ENCODE peak calls at places on chromosomes 3 and 15, in seven cellular contexts. C is adrenal gland, P is DND-41, Y is heart left ventricle, O is heart right ventricle, V is uterus, L is cardiac fibroblast. D is an unnamed sample.

GRCh38 chr3:48435774-48436476 is 4.0 kb downstream of the CCDC51 start:
- DNase-seq in V (peak; percentile 89), P (peak; percentile 88), O (peak; percentile 88), Y (peak; percentile 88), C (peak; percentile 89), L (peak; percentile 87), D (peak; percentile 88)

GRCh38 chr3:30617653-30618052 is 11.3 kb downstream of the TGFBR2 start:
- DNase-seq in C (no peak), Y (no peak), V (no peak), O (no peak), L (no peak), P (no peak), D (no peak)

GRCh38 chr15:78990278-78990677 is 45.4 kb upstream of the CTSH start:
- DNase-seq in Y (no peak), C (no peak), V (no peak), O (no peak), L (no peak), P (no peak), D (no peak)

GRCh38 chr15:88897456-88898194 is 2.3 kb upstream of the HAPLN3 start:
- DNase-seq in O (peak; percentile 91), L (peak; percentile 80), V (peak; percentile 90), Y (peak; percentile 89), P (peak; percentile 89), C (peak; percentile 81), D (no peak)

GRCh38 chr3:125123906-125124305 is 68.1 kb upstream of the HEG1 start:
- DNase-seq in V (no peak), C (no peak), P (no peak), Y (no peak), O (no peak), L (peak; percentile 55), D (no peak)

GRCh38 chr15:32691316-32692032 is 26.3 kb upstream of the GREM1 start:
- DNase-seq in Y (no peak), C (no peak), O (no peak), P (no peak), L (no peak), V (no peak), D (no peak)

GRCh38 chr3:58349792-58350626 is 17.3 kb downstream of the PXK start:
- DNase-seq in C (no peak), P (peak; percentile 81), V (no peak), Y (no peak), L (no peak), O (no peak), D (peak; percentile 65)

GRCh38 chr15:42461261-42461660 is 29.7 kb downstream of the ZNF106 start:
- DNase-seq in C (no peak), Y (no peak), V (no peak), P (no peak), O (no peak), L (no peak), D (no peak)

GRCh38 chr3:105367063-105367405 is 325 bp downstream of the ALCAM start:
- DNase-seq in P (peak; percentile 19), C (peak; percentile 29), O (no peak), Y (peak; percentile 48), V (no peak), L (no peak), D (peak; percentile 37)
- TF ChIP-seq CTCF in P (no peak), C (no peak), O (no peak), Y (no peak), V (no peak), L (no peak), D (no peak)

GRCh38 chr3:104604326-104605010 is 762.2 kb upstream of the ALCAM start:
- DNase-seq in V (no peak), L (peak; percentile 62), Y (no peak), P (no peak), C (no peak), O (no peak), D (no peak)
- TF ChIP-seq CTCF in V (no peak), L (peak; percentile 52), Y (no peak), P (no peak), C (no peak), O (peak; percentile 8), D (no peak)

GRCh38 chr3:142866841-142867631 is 21.8 kb downstream of the PCOLCE2 start:
- DNase-seq in V (no peak), O (no peak), P (no peak), C (no peak), L (peak; percentile 26), Y (no peak), D (no peak)
- TF ChIP-seq CTCF in V (no peak), O (no peak), P (peak; percentile 12), C (no peak), L (peak; percentile 6), Y (no peak), D (no peak)

DNA sequence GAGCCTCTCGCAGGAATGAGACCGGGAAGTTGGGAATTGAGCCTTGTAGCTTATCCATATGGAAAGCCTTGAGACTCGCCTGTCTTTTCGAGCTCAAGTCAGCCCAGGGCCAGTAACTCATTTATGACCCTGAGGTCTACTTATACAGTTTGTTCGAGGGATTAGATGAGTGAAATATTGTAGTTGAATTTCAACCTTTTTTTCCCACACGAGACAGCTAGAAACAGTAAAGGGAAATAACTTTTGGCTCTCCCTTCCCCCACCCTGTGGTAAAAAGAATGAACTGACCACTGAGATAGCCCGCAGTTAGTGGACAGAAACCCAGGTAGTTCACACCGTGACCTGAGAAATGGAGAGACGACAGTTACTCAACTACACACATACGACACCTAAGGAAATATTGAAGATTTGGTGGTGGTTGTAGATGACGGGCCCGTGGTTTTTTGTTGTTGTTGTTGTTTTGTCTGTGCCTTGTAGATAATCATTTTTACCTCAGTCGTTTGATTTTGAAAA is 837 bp downstream of the EIF3J start:
- DNase-seq in O (no peak), V (no peak), C (no peak), P (no peak), Y (no peak), L (peak; percentile 54), D (no peak)
- TF ChIP-seq CTCF in O (no peak), V (no peak), C (no peak), P (no peak), Y (no peak), L (no peak), D (no peak)

GRCh38 chr3:7146529-7146928 is 285.6 kb downstream of the GRM7 start:
- DNase-seq in P (no peak), O (no peak), C (no peak), Y (no peak), V (no peak), L (no peak), D (no peak)

GRCh38 chr3:7144696-7145308 is 283.9 kb downstream of the GRM7 start:
- DNase-seq in O (no peak), P (no peak), Y (no peak), V (no peak), C (peak; percentile 1), L (no peak), D (peak; percentile 6)
- TF ChIP-seq CTCF in O (peak; percentile 20), P (peak; percentile 59), Y (peak; percentile 39), V (no peak), C (peak; percentile 27), L (peak; percentile 10), D (peak; percentile 52)

GRCh38 chr15:56291741-56292140 is 48.1 kb upstream of the RFX7 start:
- DNase-seq in O (no peak), L (no peak), V (no peak), Y (no peak), P (no peak), C (no peak), D (no peak)

GRCh38 chr15:56281145-56281544 is 37.5 kb upstream of the RFX7 start:
- DNase-seq in O (no peak), V (no peak), Y (no peak), C (no peak), L (no peak), P (no peak), D (no peak)

GRCh38 chr15:56286213-56286612 is 42.5 kb upstream of the RFX7 start:
- DNase-seq in Y (no peak), P (peak; percentile 13), L (no peak), V (no peak), O (no peak), C (no peak), D (no peak)
- TF ChIP-seq CTCF in Y (no peak), P (peak; percentile 54), L (peak; percentile 11), V (no peak), O (no peak), C (no peak), D (no peak)

GRCh38 chr15:76868740-76869139 is 36.4 kb downstream of the SCAPER start:
- DNase-seq in O (no peak), L (no peak), V (no peak), P (no peak), C (no peak), Y (no peak), D (no peak)

GRCh38 chr15:76865548-76865991 is 39.6 kb downstream of the SCAPER start:
- DNase-seq in V (no peak), C (no peak), P (no peak), O (no peak), Y (no peak), L (no peak), D (no peak)

GRCh38 chr15:76866008-76866407 is 39.1 kb downstream of the SCAPER start:
- DNase-seq in P (no peak), Y (no peak), C (peak; percentile 10), L (peak; percentile 23), O (peak; percentile 35), V (no peak), D (no peak)

GRCh38 chr15:76863693-76864092 is 41.4 kb downstream of the SCAPER start:
- DNase-seq in V (no peak), Y (no peak), C (no peak), P (no peak), L (no peak), O (no peak), D (no peak)

DNA sequence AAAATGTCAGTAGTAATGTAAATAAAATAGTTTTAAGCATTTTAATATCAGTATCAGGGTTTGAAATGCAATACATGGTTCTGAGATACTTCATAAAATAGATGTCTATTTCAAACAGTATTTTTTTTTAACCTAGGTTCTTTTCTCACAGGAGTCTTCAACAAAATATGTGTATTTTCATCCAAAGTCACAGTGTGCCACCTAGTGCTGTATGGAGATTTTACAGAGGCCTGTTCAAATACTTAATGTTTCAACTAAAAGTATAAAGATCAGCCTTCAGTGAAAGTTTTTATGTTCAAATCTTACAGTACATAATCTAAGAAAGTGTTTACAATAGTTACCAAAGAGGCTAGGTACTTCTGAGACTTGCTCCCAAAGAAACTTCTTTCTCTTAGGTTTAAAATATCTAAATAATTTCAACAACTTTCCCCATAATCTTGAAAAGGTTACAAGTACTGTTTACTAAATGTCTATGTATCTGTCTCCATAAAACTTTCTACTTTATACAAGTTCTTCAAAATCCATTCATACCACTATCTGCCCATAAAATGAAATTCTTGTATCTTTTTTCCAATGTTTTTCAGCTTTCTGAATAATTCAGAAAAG is 38.3 kb downstream of the SCAPER start:
- DNase-seq in Y (no peak), C (peak; percentile 25), L (peak; percentile 65), V (no peak), P (peak; percentile 12), O (peak; percentile 9), D (no peak)
- TF ChIP-seq CTCF in Y (peak; percentile 54), C (peak; percentile 52), L (peak; percentile 48), V (no peak), P (peak; percentile 49), O (peak; percentile 61), D (peak; percentile 43)

D was measured in GM10248.